ENCODE peak calls at places on chromosomes 1 and 21, in four cellular contexts. J is GM23248, U is neural progenitor cell, C is MM.1S. X is an unnamed sample.

GRCh38 chr1:233587958-233588799 is 25.7 kb upstream of the KCNK1 start:
- DNase-seq in J (no peak), U (peak; percentile 69), C (no peak), X (no peak)

GRCh38 chr21:39430457-39430856 is 15.1 kb downstream of the LCA5L start:
- DNase-seq in J (no peak), U (peak; percentile 71), C (no peak), X (no peak)

GRCh38 chr1:9542425-9542824 is 3.2 kb downstream of the SLC25A33 start:
- DNase-seq in J (peak; percentile 46), U (no peak), C (no peak), X (peak; percentile 34)

GRCh38 chr1:81880781-81881180 is 80.0 kb downstream of the ADGRL2 start:
- DNase-seq in J (no peak), U (no peak), C (no peak), X (no peak)

GRCh38 chr1:216929870-216930582 is 206.8 kb upstream of the ESRRG start:
- DNase-seq in J (no peak), U (no peak), C (no peak), X (peak; percentile 95)

GRCh38 chr1:51170342-51170741 is 65.7 kb upstream of the RNF11 start:
- DNase-seq in J (peak; percentile 51), U (no peak), C (no peak), X (peak; percentile 93)

GRCh38 chr1:183652547-183653467 is at the start of gene APOBEC4:
- DNase-seq in J (no peak), U (no peak), C (no peak), X (no peak)

GRCh38 chr1:24893431-24893830 is 36.6 kb downstream of the RUNX3 start:
- DNase-seq in J (no peak), U (no peak), C (no peak), X (no peak)

GRCh38 chr1:240499012-240499411 is 112.9 kb downstream of the GREM2 start:
- DNase-seq in J (peak; percentile 78), U (no peak), C (no peak), X (peak; percentile 57)

GRCh38 chr1:58855351-58856165 is 71.7 kb upstream of the JUN start:
- DNase-seq in J (no peak), U (no peak), C (no peak), X (no peak)

GRCh38 chr21:37982496-37983318 is 66.5 kb upstream of the KCNJ6 start:
- DNase-seq in J (no peak), U (no peak), C (no peak), X (peak; percentile 57)

GRCh38 chr1:179141592-179142244 is 59.8 kb downstream of the TOR3A start:
- DNase-seq in J (peak; percentile 92), U (peak; percentile 37), C (no peak), X (peak; percentile 56)

GRCh38 chr1:243415663-243416365 is 160.0 kb downstream of the SDCCAG8 start:
- DNase-seq in J (no peak), U (no peak), C (no peak), X (no peak)

GRCh38 chr21:15826147-15826780 is 96.5 kb downstream of the USP25 start:
- DNase-seq in J (peak; percentile 48), U (peak; percentile 52), C (peak; percentile 26), X (peak; percentile 84)

GRCh38 chr1:82628887-82629286 is 828.2 kb downstream of the ADGRL2 start:
- DNase-seq in J (no peak), U (no peak), C (no peak), X (no peak)

GRCh38 chr1:195709821-195710220 is 898.4 kb downstream of the KCNT2 start:
- DNase-seq in J (no peak), U (no peak), C (no peak), X (no peak)

GRCh38 chr1:109794319-109795132 is 30.8 kb upstream of the EPS8L3 start:
- DNase-seq in J (peak; percentile 58), U (no peak), C (no peak), X (no peak)

GRCh38 chr1:109792056-109792831 is 28.5 kb upstream of the EPS8L3 start:
- DNase-seq in J (peak; percentile 93), U (peak; percentile 80), C (no peak), X (peak; percentile 76)

GRCh38 chr1:109793089-109793485 is 29.4 kb upstream of the EPS8L3 start:
- DNase-seq in J (no peak), U (no peak), C (no peak), X (no peak)

GRCh38 chr1:109791495-109792040 is 27.8 kb upstream of the EPS8L3 start:
- DNase-seq in J (no peak), U (no peak), C (no peak), X (no peak)

GRCh38 chr1:109793486-109794318 is 30.0 kb upstream of the EPS8L3 start:
- DNase-seq in J (peak; percentile 96), U (no peak), C (no peak), X (peak; percentile 52)
- H3F3A ChIP-seq in J (peaks cover 13% of the 10 kb centered on the region), U (no peaks in the 10 kb centered on the region), C (no peaks in the 10 kb centered on the region), X (no peaks in the 10 kb centered on the region)

GRCh38 chr1:35573776-35574654 is 901 bp downstream of the TFAP2E start:
- DNase-seq in J (no peak), U (peak; percentile 64), C (no peak), X (no peak)
- TF ChIP-seq EZH2 in J (no peak), U (peak; percentile 94), C (no peak), X (no peak)

DNA sequence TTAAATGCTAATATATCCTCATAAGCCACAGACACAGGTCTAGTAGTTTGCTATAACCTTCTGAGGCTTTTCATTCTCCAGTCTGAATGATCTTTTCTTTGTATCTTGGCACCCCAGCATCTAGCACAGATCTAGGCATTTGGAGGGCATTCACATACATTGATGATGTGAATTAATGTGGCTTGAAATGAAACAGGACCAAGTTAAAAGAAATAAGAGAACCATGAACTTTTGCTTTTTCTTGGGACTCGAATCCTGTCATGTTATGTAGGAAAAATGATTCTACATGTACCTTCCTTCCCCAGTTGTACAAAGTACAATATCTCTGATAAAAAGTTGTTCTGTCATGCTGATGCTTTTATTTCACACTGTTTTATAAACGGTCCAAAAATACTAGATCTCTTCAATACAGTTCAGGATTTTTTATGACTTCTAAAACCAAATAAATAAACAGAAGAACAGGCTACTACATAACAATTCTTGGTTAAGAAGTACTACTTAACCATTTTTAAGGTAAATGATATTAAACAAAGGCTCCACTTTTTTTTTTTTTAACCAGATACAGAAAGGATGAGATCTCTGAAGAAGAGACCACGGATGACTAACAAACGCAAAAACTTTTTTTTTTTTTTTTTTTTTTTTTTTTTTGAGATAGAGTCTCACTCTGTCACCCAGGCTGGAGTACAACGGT is 3.0 kb downstream of the SORT1 start:
- DNase-seq in J (no peak), U (no peak), C (no peak), X (no peak)
- H3K9ac ChIP-seq in J (no peak overlapping the region), U (no peak overlapping the region), C (no peak overlapping the region), X (no peak overlapping the region)

GRCh38 chr1:19011832-19012231 is 55.4 kb upstream of the IFFO2 start:
- DNase-seq in J (no peak), U (no peak), C (no peak), X (peak; percentile 44)
- H3F3A ChIP-seq in J (peaks cover 36% of the 10 kb centered on the region), U (peaks cover 13% of the 10 kb centered on the region), C (peaks cover 10% of the 10 kb centered on the region), X (peaks cover 20% of the 10 kb centered on the region)

DNA sequence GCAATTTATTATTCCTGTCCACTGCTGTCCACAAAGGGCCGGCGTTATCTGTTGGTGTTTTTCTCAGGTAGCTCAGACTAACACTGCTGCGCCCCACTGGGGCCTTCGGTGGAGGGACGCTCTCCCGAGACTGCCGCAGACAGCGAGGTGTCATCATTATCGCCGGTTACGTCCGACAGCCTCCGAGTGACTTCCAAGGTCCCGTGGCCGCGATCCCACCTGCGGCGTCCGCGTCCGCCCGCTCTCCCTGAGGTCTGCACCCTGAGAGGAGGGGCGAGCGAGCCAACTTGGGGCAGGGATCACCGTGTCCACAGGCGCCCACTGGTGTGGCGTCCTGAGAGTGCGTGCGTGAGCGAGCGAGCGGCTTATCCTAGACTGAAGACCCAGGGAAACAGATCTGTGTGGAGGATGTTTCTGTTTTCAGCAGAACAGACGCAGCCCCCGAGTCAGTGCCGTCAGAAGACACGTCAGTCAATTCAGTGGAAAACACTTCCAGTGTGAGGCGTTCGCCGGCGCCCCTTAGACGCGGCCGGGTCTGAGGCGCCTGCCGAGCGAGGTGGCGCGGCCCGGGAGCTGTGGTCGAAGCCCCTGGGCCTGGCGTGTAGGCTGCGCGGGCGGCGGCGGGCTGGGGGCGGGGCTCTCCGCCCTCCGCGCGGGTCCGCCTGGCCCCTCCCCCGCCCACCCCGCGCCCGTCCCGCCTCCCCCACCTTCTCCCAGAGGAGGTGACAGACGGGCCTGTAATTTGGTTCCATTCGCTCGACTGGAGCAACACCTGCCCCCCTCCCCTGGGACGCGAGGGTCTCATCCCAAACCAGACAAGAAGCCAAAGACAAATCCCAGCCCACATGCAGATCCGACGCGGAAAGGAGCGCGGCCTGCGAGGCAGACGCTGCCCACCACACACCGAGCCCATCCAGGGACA is 12.6 kb downstream of the NHLH2 start:
- DNase-seq in J (peak; percentile 34), U (peak; percentile 78), C (no peak), X (no peak)
- TF ChIP-seq EZH2 in J (no peak), U (peak; percentile 52), C (no peak), X (no peak)

GRCh38 chr1:201647722-201648065 is 108.8 kb downstream of the NAV1 start:
- DNase-seq in J (no peak), U (peak; percentile 54), C (no peak), X (no peak)

GRCh38 chr1:201648066-201648910 is 109.4 kb downstream of the NAV1 start:
- DNase-seq in J (peak; percentile 84), U (peak; percentile 79), C (no peak), X (peak; percentile 27)

GRCh38 chr1:201645956-201646355 is 107.0 kb downstream of the NAV1 start:
- DNase-seq in J (peak; percentile 69), U (no peak), C (no peak), X (no peak)

GRCh38 chr1:201646623-201647022 is 107.7 kb downstream of the NAV1 start:
- DNase-seq in J (no peak), U (no peak), C (no peak), X (no peak)

DNA sequence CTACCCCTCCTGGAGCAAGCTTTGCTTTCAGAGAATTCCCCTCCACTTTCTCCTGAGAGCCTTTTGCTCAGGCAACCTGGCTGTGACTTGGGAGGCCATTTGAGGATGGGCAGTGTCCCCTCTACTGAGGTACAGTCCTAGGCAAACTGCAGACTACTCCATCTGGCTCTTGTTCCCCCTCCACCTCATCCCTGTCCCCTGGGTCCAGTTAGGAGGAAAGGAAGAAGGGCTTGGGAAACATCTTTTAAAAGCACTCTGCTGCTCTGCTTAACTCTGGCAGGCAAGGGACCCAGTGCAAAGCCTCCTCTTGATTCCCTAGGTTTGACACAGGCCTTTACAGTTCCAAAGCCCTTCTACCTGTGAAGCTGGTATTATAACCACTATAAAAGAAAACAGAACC is 108.2 kb downstream of the NAV1 start:
- DNase-seq in J (no peak), U (no peak), C (no peak), X (no peak)
- H3K9ac ChIP-seq in J (peak overlapping the region; percentile 88), U (no peak overlapping the region), C (no peak overlapping the region), X (no peak overlapping the region)